ENCODE peak calls at places on chromosomes 1 and 21, in five cellular contexts. One of them, this sample, is unnamed.
A peak's percentile ranks its signal among the peaks of the same experiment; 100 is the strongest.

GRCh38 chr21:28148400-28149064 is 844.1 kb downstream of the LTN1 start:
- DNase-seq in LHCN-M2: no peak
- DNase-seq in NCI-H446 treated with DMSO at 0.1 percent for 48 hours: peak; percentile 45
- DNase-seq in fibroblast of pulmonary artery: peak; percentile 57
- DNase-seq in A549: no peak
- DNase-seq in this sample: no peak

GRCh38 chr1:112722601-112723510 is 7.7 kb upstream of the PPM1J start:
- DNase-seq in LHCN-M2: no peak
- DNase-seq in NCI-H446 treated with DMSO at 0.1 percent for 48 hours: no peak
- DNase-seq in fibroblast of pulmonary artery: peak; percentile 75
- DNase-seq in A549: no peak
- DNase-seq in this sample: no peak

GRCh38 chr1:174074757-174075156 is 52.6 kb upstream of the RC3H1 start:
- DNase-seq in LHCN-M2: peak; percentile 40
- DNase-seq in NCI-H446 treated with DMSO at 0.1 percent for 48 hours: peak; percentile 47
- DNase-seq in fibroblast of pulmonary artery: peak; percentile 59
- DNase-seq in A549: no peak
- DNase-seq in this sample: no peak

GRCh38 chr1:20028726-20029125 is 41.3 kb upstream of the PLA2G5 start:
- DNase-seq in LHCN-M2: no peak
- DNase-seq in NCI-H446 treated with DMSO at 0.1 percent for 48 hours: no peak
- DNase-seq in fibroblast of pulmonary artery: no peak
- DNase-seq in A549: no peak
- DNase-seq in this sample: no peak

GRCh38 chr1:206050655-206051235 is 2.2 kb upstream of the RHEX start:
- DNase-seq in LHCN-M2: no peak
- DNase-seq in NCI-H446 treated with DMSO at 0.1 percent for 48 hours: no peak
- DNase-seq in fibroblast of pulmonary artery: no peak
- DNase-seq in A549: no peak
- DNase-seq in this sample: no peak

GRCh38 chr1:184299076-184299790 is 87.6 kb upstream of the C1orf21 start:
- DNase-seq in LHCN-M2: peak; percentile 90
- DNase-seq in NCI-H446 treated with DMSO at 0.1 percent for 48 hours: peak; percentile 93
- DNase-seq in fibroblast of pulmonary artery: peak; percentile 76
- DNase-seq in A549: no peak
- DNase-seq in this sample: no peak

GRCh38 chr1:226881515-226882185 is 11.2 kb downstream of the PSEN2 start:
- DNase-seq in LHCN-M2: no peak
- DNase-seq in NCI-H446 treated with DMSO at 0.1 percent for 48 hours: no peak
- DNase-seq in fibroblast of pulmonary artery: no peak
- DNase-seq in A549: no peak
- DNase-seq in this sample: no peak

GRCh38 chr21:32061755-32062154 is 188.9 kb downstream of the HUNK start:
- DNase-seq in LHCN-M2: no peak
- DNase-seq in NCI-H446 treated with DMSO at 0.1 percent for 48 hours: no peak
- DNase-seq in fibroblast of pulmonary artery: no peak
- DNase-seq in A549: no peak
- DNase-seq in this sample: no peak

GRCh38 chr1:71804140-71804539 is 478.2 kb downstream of the NEGR1 start:
- DNase-seq in LHCN-M2: no peak
- DNase-seq in NCI-H446 treated with DMSO at 0.1 percent for 48 hours: peak; percentile 79
- DNase-seq in fibroblast of pulmonary artery: no peak
- DNase-seq in A549: no peak
- DNase-seq in this sample: no peak

GRCh38 chr1:219088778-219089557 is 84.7 kb upstream of the LYPLAL1 start:
- DNase-seq in LHCN-M2: peak; percentile 92
- DNase-seq in NCI-H446 treated with DMSO at 0.1 percent for 48 hours: no peak
- DNase-seq in fibroblast of pulmonary artery: peak; percentile 98
- DNase-seq in A549: peak; percentile 72
- DNase-seq in this sample: no peak

GRCh38 chr1:23745515-23745914 is 2.2 kb downstream of the ELOA start:
- DNase-seq in LHCN-M2: peak; percentile 41
- DNase-seq in NCI-H446 treated with DMSO at 0.1 percent for 48 hours: peak; percentile 50
- DNase-seq in fibroblast of pulmonary artery: peak; percentile 58
- DNase-seq in A549: peak; percentile 74
- DNase-seq in this sample: no peak

GRCh38 chr1:204728456-204728855 is 42.9 kb upstream of the LRRN2 start:
- DNase-seq in LHCN-M2: no peak
- DNase-seq in NCI-H446 treated with DMSO at 0.1 percent for 48 hours: no peak
- DNase-seq in fibroblast of pulmonary artery: no peak
- DNase-seq in A549: peak; percentile 67
- DNase-seq in this sample: no peak

GRCh38 chr21:45593162-45594022 is 50.1 kb upstream of the PCBP3 start:
- DNase-seq in LHCN-M2: no peak
- DNase-seq in NCI-H446 treated with DMSO at 0.1 percent for 48 hours: peak; percentile 19
- DNase-seq in fibroblast of pulmonary artery: no peak
- DNase-seq in A549: no peak
- DNase-seq in this sample: no peak

GRCh38 chr1:151713874-151714273 is 2.7 kb downstream of the CELF3 start:
- DNase-seq in LHCN-M2: no peak
- DNase-seq in NCI-H446 treated with DMSO at 0.1 percent for 48 hours: no peak
- DNase-seq in fibroblast of pulmonary artery: no peak
- DNase-seq in A549: no peak
- DNase-seq in this sample: no peak

GRCh38 chr1:206540044-206540758 is 32.9 kb downstream of the RASSF5 start:
- DNase-seq in LHCN-M2: no peak
- DNase-seq in NCI-H446 treated with DMSO at 0.1 percent for 48 hours: peak; percentile 89
- DNase-seq in fibroblast of pulmonary artery: no peak
- DNase-seq in A549: no peak
- DNase-seq in this sample: peak; percentile 89

GRCh38 chr1:245111073-245111472 is 43.7 kb upstream of the KIF26B start:
- DNase-seq in LHCN-M2: no peak
- DNase-seq in NCI-H446 treated with DMSO at 0.1 percent for 48 hours: no peak
- DNase-seq in fibroblast of pulmonary artery: no peak
- DNase-seq in A549: no peak
- DNase-seq in this sample: no peak

GRCh38 chr1:60132985-60133673 is 59.6 kb upstream of the C1orf87 start:
- DNase-seq in LHCN-M2: peak; percentile 80
- DNase-seq in NCI-H446 treated with DMSO at 0.1 percent for 48 hours: peak; percentile 75
- DNase-seq in fibroblast of pulmonary artery: peak; percentile 68
- DNase-seq in A549: no peak
- DNase-seq in this sample: no peak

GRCh38 chr21:32844653-32845443 is 73.3 kb upstream of the PAXBP1 start:
- DNase-seq in LHCN-M2: peak; percentile 80
- DNase-seq in NCI-H446 treated with DMSO at 0.1 percent for 48 hours: no peak
- DNase-seq in fibroblast of pulmonary artery: peak; percentile 58
- DNase-seq in A549: peak; percentile 11
- DNase-seq in this sample: no peak

GRCh38 chr1:36342426-36343185 is 19.2 kb upstream of the EVA1B start:
- DNase-seq in LHCN-M2: peak; percentile 91
- DNase-seq in NCI-H446 treated with DMSO at 0.1 percent for 48 hours: no peak
- DNase-seq in fibroblast of pulmonary artery: peak; percentile 79
- DNase-seq in A549: peak; percentile 44
- DNase-seq in this sample: peak; percentile 31

GRCh38 chr21:42309753-42310213 is 5.4 kb downstream of the TFF3 start:
- DNase-seq in LHCN-M2: no peak
- DNase-seq in NCI-H446 treated with DMSO at 0.1 percent for 48 hours: no peak
- DNase-seq in fibroblast of pulmonary artery: peak; percentile 31
- DNase-seq in A549: peak; percentile 33
- DNase-seq in this sample: peak; percentile 67

GRCh38 chr1:22452401-22452963 is 831 bp downstream of the ZBTB40 start:
- DNase-seq in LHCN-M2: peak; percentile 35
- DNase-seq in NCI-H446 treated with DMSO at 0.1 percent for 48 hours: no peak
- DNase-seq in fibroblast of pulmonary artery: peak; percentile 60
- DNase-seq in A549: no peak
- DNase-seq in this sample: peak; percentile 40

GRCh38 chr1:14715771-14716170 is 117.3 kb downstream of the KAZN start:
- DNase-seq in LHCN-M2: no peak
- DNase-seq in NCI-H446 treated with DMSO at 0.1 percent for 48 hours: no peak
- DNase-seq in fibroblast of pulmonary artery: no peak
- DNase-seq in A549: no peak
- DNase-seq in this sample: no peak

GRCh38 chr1:223248001-223248786 is 105.1 kb upstream of the TLR5 start:
- DNase-seq in LHCN-M2: no peak
- DNase-seq in NCI-H446 treated with DMSO at 0.1 percent for 48 hours: no peak
- DNase-seq in fibroblast of pulmonary artery: no peak
- DNase-seq in A549: no peak
- DNase-seq in this sample: peak; percentile 14

GRCh38 chr1:205748398-205749093 is 1.4 kb downstream of the NUCKS1 start:
- DNase-seq in LHCN-M2: peak; percentile 61
- DNase-seq in NCI-H446 treated with DMSO at 0.1 percent for 48 hours: peak; percentile 56
- DNase-seq in fibroblast of pulmonary artery: peak; percentile 94
- DNase-seq in A549: no peak
- DNase-seq in this sample: peak; percentile 22

GRCh38 chr1:176567190-176567794 is 104.3 kb downstream of the PAPPA2 start:
- DNase-seq in LHCN-M2: no peak
- DNase-seq in NCI-H446 treated with DMSO at 0.1 percent for 48 hours: no peak
- DNase-seq in fibroblast of pulmonary artery: peak; percentile 6
- DNase-seq in A549: no peak
- DNase-seq in this sample: no peak